ENCODE peak calls at places on chromosomes 16 and 17, in five cellular contexts. I is HFFc6, R is head of caudate nucleus, C is cerebellar nuclear complex, O is EL. N is an unnamed sample.

GRCh38 chr16:77943770-77944169 is 78.6 kb upstream of the CLEC3A start:
- DNase-seq in I (no peak), C (no peak), O (no peak), R (no peak), N (no peak)

GRCh38 chr16:27421961-27422740 is 20.2 kb downstream of the IL21R start:
- DNase-seq in R (no peak), O (no peak), C (no peak), I (peak; percentile 27), N (no peak)

GRCh38 chr17:69179227-69179952 is 37.7 kb upstream of the ABCA6 start:
- DNase-seq in I (peak; percentile 3), R (no peak), O (peak; percentile 62), C (no peak), N (no peak)

GRCh38 chr17:78672880-78673371 is 95.7 kb upstream of the DNAH17 start:
- DNase-seq in R (no peak), C (no peak), I (no peak), O (no peak), N (no peak)

GRCh38 chr17:77645441-77646430 is 312.8 kb upstream of the TNRC6C start:
- DNase-seq in I (no peak), R (no peak), C (no peak), O (no peak), N (no peak)

GRCh38 chr16:8667492-8667891 is 6.9 kb upstream of the ABAT start:
- DNase-seq in I (no peak), R (no peak), O (no peak), C (no peak), N (no peak)

GRCh38 chr17:46044286-46044928 is 45.4 kb downstream of the STH start:
- DNase-seq in R (peak; percentile 61), I (peak; percentile 85), C (peak; percentile 23), O (peak; percentile 89), N (no peak)

GRCh38 chr17:10758062-10758461 is 28.2 kb upstream of the TMEM220 start:
- DNase-seq in O (no peak), I (no peak), C (no peak), R (no peak), N (no peak)

GRCh38 chr16:22265351-22265750 is 31.9 kb upstream of the POLR3E start:
- DNase-seq in O (no peak), C (no peak), R (no peak), I (no peak), N (no peak)

GRCh38 chr17:11671151-11671550 is 72.9 kb downstream of the DNAH9 start:
- DNase-seq in I (no peak), O (no peak), R (no peak), C (no peak), N (no peak)

GRCh38 chr17:72705905-72706395 is 386.5 kb downstream of the SLC39A11 start:
- DNase-seq in C (no peak), O (no peak), R (no peak), I (no peak), N (no peak)

GRCh38 chr17:17414316-17414937 is 62.4 kb upstream of the MED9 start:
- DNase-seq in C (no peak), O (peak; percentile 61), R (peak; percentile 48), I (peak; percentile 78), N (no peak)

GRCh38 chr17:70080541-70081347 is 5.7 kb downstream of the KCNJ16 start:
- DNase-seq in R (no peak), C (no peak), I (peak; percentile 8), O (no peak), N (no peak)

GRCh38 chr16:31403590-31404352 is 10.6 kb downstream of the ITGAD start:
- DNase-seq in C (no peak), I (no peak), O (no peak), R (no peak), N (no peak)

GRCh38 chr17:75684249-75684648 is 17.1 kb downstream of the SAP30BP start:
- DNase-seq in I (peak; percentile 39), R (no peak), O (peak; percentile 51), C (no peak), N (no peak)